ENCODE peak calls at places on chromosomes 1 and 21, in six cellular contexts. M, T, Y, Z, A and O are unnamed samples.

GRCh38 chr21:31343680-31344480 is at the start of gene TIAM1:
- DNase-seq in M (peak; percentile 89), T (peak; percentile 30), Y (peak; percentile 31), Z (no peak), A (peak; percentile 66), O (peak; percentile 4)

GRCh38 chr1:172588296-172589291 is 55.6 kb downstream of the SUCO start:
- DNase-seq in M (peak; percentile 100), T (no peak), Y (no peak), Z (no peak), A (peak; percentile 94), O (no peak)

GRCh38 chr1:159705251-159705910 is 9.0 kb downstream of the CRP start:
- DNase-seq in M (no peak), T (no peak), Y (no peak), Z (no peak), A (no peak), O (no peak)

GRCh38 chr1:31725777-31726535 is 22.1 kb upstream of the COL16A1 start:
- DNase-seq in M (no peak), T (no peak), Y (no peak), Z (no peak), A (no peak), O (no peak)

GRCh38 chr1:73611681-73612080 is 586.3 kb downstream of the LRRIQ3 start:
- DNase-seq in M (no peak), T (no peak), Y (no peak), Z (no peak), A (no peak), O (no peak)

GRCh38 chr1:204947747-204948146 is 77.1 kb downstream of the NFASC start:
- DNase-seq in M (no peak), T (no peak), Y (no peak), Z (no peak), A (no peak), O (no peak)

GRCh38 chr1:67814121-67814772 is 19.0 kb downstream of the GNG12 start:
- DNase-seq in M (no peak), T (no peak), Y (no peak), Z (no peak), A (no peak), O (peak; percentile 83)

GRCh38 chr1:93964777-93965200 is 55.6 kb upstream of the GCLM start:
- DNase-seq in M (peak; percentile 90), T (no peak), Y (no peak), Z (no peak), A (peak; percentile 69), O (no peak)

GRCh38 chr1:222286039-222286438 is 261.9 kb downstream of the HHIPL2 start:
- DNase-seq in M (no peak), T (no peak), Y (no peak), Z (no peak), A (no peak), O (no peak)

GRCh38 chr1:24003331-24003972 is 23.3 kb upstream of the SRSF10 start:
- DNase-seq in M (peak; percentile 61), T (no peak), Y (peak; percentile 81), Z (no peak), A (peak; percentile 84), O (no peak)

GRCh38 chr1:234608026-234608719 is 1.8 kb downstream of the IRF2BP2 start:
- DNase-seq in M (peak; percentile 80), T (peak; percentile 91), Y (peak; percentile 67), Z (no peak), A (peak; percentile 96), O (peak; percentile 94)
- H3K4me1 ChIP-seq in M (peaks cover 25% of the 10 kb centered on the region), T (peaks cover 5% of the 10 kb centered on the region), Y (peaks cover 26% of the 10 kb centered on the region), Z (peaks cover 24% of the 10 kb centered on the region), A (peaks cover 8% of the 10 kb centered on the region), O (peaks cover 7% of the 10 kb centered on the region)

DNA sequence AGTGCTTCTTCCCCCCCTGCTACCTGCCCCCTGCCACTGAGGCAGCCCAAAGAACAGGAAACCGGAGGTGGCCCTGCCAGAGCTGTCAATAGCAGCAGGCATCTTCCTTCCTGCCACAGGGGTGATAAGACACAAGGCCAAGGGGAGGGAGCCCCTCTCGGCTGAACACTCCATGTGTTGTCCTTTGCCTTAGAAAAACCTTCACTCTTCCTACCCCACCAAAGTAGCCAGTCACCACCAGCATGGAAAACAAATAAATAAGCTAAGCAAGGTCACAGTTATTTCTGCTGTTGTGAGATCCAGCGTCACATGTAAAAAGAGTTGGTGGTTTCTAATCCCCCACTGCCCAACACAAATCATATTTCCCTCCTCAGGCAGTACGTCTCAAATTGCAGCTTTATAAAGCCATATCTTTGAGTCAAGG is 104.8 kb upstream of the DPT start:
- DNase-seq in M (no peak), T (no peak), Y (peak; percentile 27), Z (no peak), A (no peak), O (no peak)
- H3K27ac ChIP-seq in M (no peak overlapping the region), T (no peak overlapping the region), Y (peak overlapping the region; percentile 5), Z (no peak overlapping the region), A (no peak overlapping the region), O (peak overlapping the region; percentile 87)

GRCh38 chr1:203426870-203427269 is 48.7 kb upstream of the PRELP start:
- DNase-seq in M (no peak), T (no peak), Y (no peak), Z (no peak), A (no peak), O (peak; percentile 97)

GRCh38 chr1:203425668-203425999 is 50.0 kb upstream of the PRELP start:
- DNase-seq in M (peak; percentile 40), T (no peak), Y (no peak), Z (no peak), A (peak; percentile 67), O (peak; percentile 79)

GRCh38 chr1:203427451-203427850 is 48.2 kb upstream of the PRELP start:
- DNase-seq in M (no peak), T (no peak), Y (no peak), Z (no peak), A (no peak), O (no peak)

GRCh38 chr1:203424861-203425667 is 50.5 kb upstream of the PRELP start:
- DNase-seq in M (peak; percentile 40), T (no peak), Y (no peak), Z (no peak), A (peak; percentile 53), O (no peak)

DNA sequence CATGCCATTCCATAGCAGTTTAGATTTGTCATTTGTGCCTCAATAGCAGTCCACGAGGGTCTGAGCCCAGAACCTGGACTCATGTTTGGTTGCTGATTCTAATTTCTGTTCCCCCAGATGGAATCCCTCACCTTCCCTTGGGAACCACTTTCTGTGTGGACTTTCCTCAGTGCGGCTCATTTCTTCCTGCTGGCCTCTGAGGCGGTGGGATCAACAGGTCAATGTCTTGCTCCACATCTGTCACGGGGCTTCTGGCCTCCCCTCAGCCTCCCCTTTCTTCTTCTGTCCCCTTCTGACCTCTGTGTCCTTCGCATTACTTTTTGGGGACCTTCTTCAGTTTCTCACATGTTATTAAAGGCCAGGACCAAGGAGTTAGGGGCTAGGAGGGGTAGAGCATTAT is 49.3 kb upstream of the PRELP start:
- DNase-seq in M (no peak), T (no peak), Y (no peak), Z (no peak), A (no peak), O (peak; percentile 58)
- H3K36me3 ChIP-seq in M (no peaks in the 10 kb centered on the region), T (no peaks in the 10 kb centered on the region), Y (no peaks in the 10 kb centered on the region), Z (no peaks in the 10 kb centered on the region), A (no peaks in the 10 kb centered on the region), O (no peaks in the 10 kb centered on the region)

GRCh38 chr1:47993881-47994625 is 3.1 kb downstream of the TRABD2B start:
- DNase-seq in M (no peak), T (no peak), Y (no peak), Z (no peak), A (no peak), O (no peak)

GRCh38 chr1:47996406-47997226 is 569 bp downstream of the TRABD2B start:
- DNase-seq in M (no peak), T (no peak), Y (peak; percentile 61), Z (no peak), A (no peak), O (peak; percentile 14)

GRCh38 chr1:47997289-47998200 is at the start of gene TRABD2B:
- DNase-seq in M (peak; percentile 84), T (peak; percentile 81), Y (peak; percentile 90), Z (peak; percentile 10), A (peak; percentile 34), O (peak; percentile 62)

GRCh38 chr1:47995306-47996050 is 1.7 kb downstream of the TRABD2B start:
- DNase-seq in M (peak; percentile 79), T (no peak), Y (no peak), Z (no peak), A (no peak), O (no peak)

DNA sequence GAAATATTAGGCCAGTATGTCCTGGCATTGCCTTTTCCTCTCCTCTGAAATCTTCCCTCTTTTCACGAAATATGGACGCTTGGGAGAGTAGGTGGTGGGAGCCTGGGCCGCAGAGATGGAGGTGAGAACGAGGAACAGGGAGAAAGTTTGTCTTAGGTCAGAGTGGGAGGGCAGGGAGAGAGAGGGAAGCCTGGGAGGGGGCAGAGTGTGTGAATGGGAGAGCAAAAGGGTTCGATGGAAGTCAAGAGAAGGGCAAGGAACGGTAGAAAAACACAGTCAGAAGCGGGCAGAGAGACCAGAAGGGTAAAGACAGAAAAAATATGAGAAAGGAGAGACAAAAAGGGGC is 1.2 kb downstream of the TRABD2B start:
- DNase-seq in M (no peak), T (no peak), Y (no peak), Z (no peak), A (no peak), O (no peak)
- H3K4me1 ChIP-seq in M (peaks cover 24% of the 10 kb centered on the region), T (no peaks in the 10 kb centered on the region), Y (peaks cover 21% of the 10 kb centered on the region), Z (no peaks in the 10 kb centered on the region), A (no peaks in the 10 kb centered on the region), O (no peaks in the 10 kb centered on the region)

GRCh38 chr1:44239337-44239960 is 26.2 kb downstream of the DMAP1 start:
- DNase-seq in M (peak; percentile 37), T (no peak), Y (peak; percentile 82), Z (no peak), A (peak; percentile 34), O (no peak)

GRCh38 chr1:44240802-44241671 is 27.8 kb downstream of the DMAP1 start:
- DNase-seq in M (no peak), T (no peak), Y (no peak), Z (no peak), A (no peak), O (no peak)

GRCh38 chr1:44237721-44238457 is 24.6 kb downstream of the DMAP1 start:
- DNase-seq in M (no peak), T (no peak), Y (no peak), Z (no peak), A (peak; percentile 25), O (peak; percentile 69)

GRCh38 chr1:44238651-44239050 is 25.4 kb downstream of the DMAP1 start:
- DNase-seq in M (no peak), T (no peak), Y (no peak), Z (no peak), A (no peak), O (no peak)

GRCh38 chr1:44239961-44240371 is 26.7 kb downstream of the DMAP1 start:
- DNase-seq in M (no peak), T (no peak), Y (no peak), Z (no peak), A (no peak), O (no peak)
- H3K27ac ChIP-seq in M (no peak overlapping the region), T (peak overlapping the region; percentile 87), Y (no peak overlapping the region), Z (no peak overlapping the region), A (no peak overlapping the region), O (no peak overlapping the region)

GRCh38 chr1:21576031-21576797 is 67.0 kb downstream of the ALPL start:
- DNase-seq in M (no peak), T (no peak), Y (no peak), Z (no peak), A (no peak), O (no peak)

GRCh38 chr1:21575351-21575942 is 66.2 kb downstream of the ALPL start:
- DNase-seq in M (no peak), T (no peak), Y (no peak), Z (no peak), A (no peak), O (no peak)

GRCh38 chr1:21577933-21578332 is 68.7 kb downstream of the ALPL start:
- DNase-seq in M (no peak), T (no peak), Y (no peak), Z (no peak), A (no peak), O (no peak)

GRCh38 chr1:21576798-21577187 is 67.6 kb downstream of the ALPL start:
- DNase-seq in M (no peak), T (no peak), Y (no peak), Z (no peak), A (no peak), O (no peak)

GRCh38 chr1:21577324-21577723 is 68.1 kb downstream of the ALPL start:
- DNase-seq in M (no peak), T (no peak), Y (no peak), Z (no peak), A (no peak), O (no peak)
- H3K36me3 ChIP-seq in M (no peaks in the 10 kb centered on the region), T (no peaks in the 10 kb centered on the region), Y (no peaks in the 10 kb centered on the region), Z (no peaks in the 10 kb centered on the region), A (no peaks in the 10 kb centered on the region), O (no peaks in the 10 kb centered on the region)